ENCODE peak calls at places on chromosomes 2 and 18, in five cellular contexts. One of them, this sample, is unnamed.

GRCh38 chr18:9106800-9107574 is 4.5 kb downstream of the NDUFV2 start:
- DNase-seq in COR-L47: no peak
- DNase-seq in tibial artery: no peak
- DNase-seq in stimulated activated CD4-positive, alpha-beta T cell treated with anti-CD3 and anti-CD28 coated beads, Interleukin-4, amount 100 ng/mL, for 48 hours: no peak
- DNase-seq in activated CD4-positive, alpha-beta T cell treated with anti-CD3 and anti-CD28 coated beads, Interleukin-2, amount 50 U/mL, for 48 hours: no peak
- DNase-seq in this sample: no peak

GRCh38 chr18:27604583-27604982 is 419.5 kb upstream of the CHST9 start:
- DNase-seq in COR-L47: no peak
- DNase-seq in tibial artery: no peak
- DNase-seq in stimulated activated CD4-positive, alpha-beta T cell treated with anti-CD3 and anti-CD28 coated beads, Interleukin-4, amount 100 ng/mL, for 48 hours: no peak
- DNase-seq in activated CD4-positive, alpha-beta T cell treated with anti-CD3 and anti-CD28 coated beads, Interleukin-2, amount 50 U/mL, for 48 hours: no peak
- DNase-seq in this sample: no peak

GRCh38 chr2:182666674-182667320 is 49.3 kb upstream of the DNAJC10 start:
- DNase-seq in COR-L47: no peak
- DNase-seq in tibial artery: no peak
- DNase-seq in stimulated activated CD4-positive, alpha-beta T cell treated with anti-CD3 and anti-CD28 coated beads, Interleukin-4, amount 100 ng/mL, for 48 hours: no peak
- DNase-seq in activated CD4-positive, alpha-beta T cell treated with anti-CD3 and anti-CD28 coated beads, Interleukin-2, amount 50 U/mL, for 48 hours: no peak
- DNase-seq in this sample: peak; percentile 10

GRCh38 chr2:65465124-65465523 is 32.7 kb upstream of the SPRED2 start:
- DNase-seq in COR-L47: no peak
- DNase-seq in tibial artery: no peak
- DNase-seq in stimulated activated CD4-positive, alpha-beta T cell treated with anti-CD3 and anti-CD28 coated beads, Interleukin-4, amount 100 ng/mL, for 48 hours: no peak
- DNase-seq in activated CD4-positive, alpha-beta T cell treated with anti-CD3 and anti-CD28 coated beads, Interleukin-2, amount 50 U/mL, for 48 hours: no peak
- DNase-seq in this sample: no peak

GRCh38 chr2:172102159-172102857 is 392 bp downstream of the DLX2 start:
- DNase-seq in COR-L47: no peak
- DNase-seq in tibial artery: no peak
- DNase-seq in stimulated activated CD4-positive, alpha-beta T cell treated with anti-CD3 and anti-CD28 coated beads, Interleukin-4, amount 100 ng/mL, for 48 hours: no peak
- DNase-seq in activated CD4-positive, alpha-beta T cell treated with anti-CD3 and anti-CD28 coated beads, Interleukin-2, amount 50 U/mL, for 48 hours: no peak
- DNase-seq in this sample: no peak

GRCh38 chr2:62996534-62997186 is 54.0 kb upstream of the OTX1 start:
- DNase-seq in COR-L47: no peak
- DNase-seq in tibial artery: no peak
- DNase-seq in stimulated activated CD4-positive, alpha-beta T cell treated with anti-CD3 and anti-CD28 coated beads, Interleukin-4, amount 100 ng/mL, for 48 hours: no peak
- DNase-seq in activated CD4-positive, alpha-beta T cell treated with anti-CD3 and anti-CD28 coated beads, Interleukin-2, amount 50 U/mL, for 48 hours: no peak
- DNase-seq in this sample: no peak

GRCh38 chr18:51135795-51136194 is 61.7 kb downstream of the MEX3C start:
- DNase-seq in COR-L47: peak; percentile 15
- DNase-seq in tibial artery: no peak
- DNase-seq in stimulated activated CD4-positive, alpha-beta T cell treated with anti-CD3 and anti-CD28 coated beads, Interleukin-4, amount 100 ng/mL, for 48 hours: no peak
- DNase-seq in activated CD4-positive, alpha-beta T cell treated with anti-CD3 and anti-CD28 coated beads, Interleukin-2, amount 50 U/mL, for 48 hours: no peak
- DNase-seq in this sample: no peak

GRCh38 chr2:45176399-45176798 is 167.1 kb upstream of the SIX2 start:
- DNase-seq in COR-L47: no peak
- DNase-seq in tibial artery: no peak
- DNase-seq in stimulated activated CD4-positive, alpha-beta T cell treated with anti-CD3 and anti-CD28 coated beads, Interleukin-4, amount 100 ng/mL, for 48 hours: no peak
- DNase-seq in activated CD4-positive, alpha-beta T cell treated with anti-CD3 and anti-CD28 coated beads, Interleukin-2, amount 50 U/mL, for 48 hours: no peak
- DNase-seq in this sample: no peak

GRCh38 chr2:20381457-20381856 is 30.8 kb upstream of the PUM2 start:
- DNase-seq in COR-L47: peak; percentile 95
- DNase-seq in tibial artery: no peak
- DNase-seq in stimulated activated CD4-positive, alpha-beta T cell treated with anti-CD3 and anti-CD28 coated beads, Interleukin-4, amount 100 ng/mL, for 48 hours: no peak
- DNase-seq in activated CD4-positive, alpha-beta T cell treated with anti-CD3 and anti-CD28 coated beads, Interleukin-2, amount 50 U/mL, for 48 hours: no peak
- DNase-seq in this sample: no peak

GRCh38 chr18:13629841-13630747 is 96.3 kb downstream of the FAM210A start:
- DNase-seq in COR-L47: peak; percentile 71
- DNase-seq in tibial artery: peak; percentile 53
- DNase-seq in stimulated activated CD4-positive, alpha-beta T cell treated with anti-CD3 and anti-CD28 coated beads, Interleukin-4, amount 100 ng/mL, for 48 hours: peak; percentile 39
- DNase-seq in activated CD4-positive, alpha-beta T cell treated with anti-CD3 and anti-CD28 coated beads, Interleukin-2, amount 50 U/mL, for 48 hours: peak; percentile 46
- DNase-seq in this sample: no peak

GRCh38 chr2:170554278-170554955 is 160.7 kb upstream of the SP5 start:
- DNase-seq in COR-L47: no peak
- DNase-seq in tibial artery: peak; percentile 79
- DNase-seq in stimulated activated CD4-positive, alpha-beta T cell treated with anti-CD3 and anti-CD28 coated beads, Interleukin-4, amount 100 ng/mL, for 48 hours: no peak
- DNase-seq in activated CD4-positive, alpha-beta T cell treated with anti-CD3 and anti-CD28 coated beads, Interleukin-2, amount 50 U/mL, for 48 hours: no peak
- DNase-seq in this sample: no peak

GRCh38 chr18:10860382-10860781 is 289.0 kb downstream of the PIEZO2 start:
- DNase-seq in COR-L47: no peak
- DNase-seq in tibial artery: no peak
- DNase-seq in stimulated activated CD4-positive, alpha-beta T cell treated with anti-CD3 and anti-CD28 coated beads, Interleukin-4, amount 100 ng/mL, for 48 hours: no peak
- DNase-seq in activated CD4-positive, alpha-beta T cell treated with anti-CD3 and anti-CD28 coated beads, Interleukin-2, amount 50 U/mL, for 48 hours: no peak
- DNase-seq in this sample: no peak

GRCh38 chr2:148979919-148980277 is 58.6 kb upstream of the LYPD6B start:
- DNase-seq in COR-L47: no peak
- DNase-seq in tibial artery: no peak
- DNase-seq in stimulated activated CD4-positive, alpha-beta T cell treated with anti-CD3 and anti-CD28 coated beads, Interleukin-4, amount 100 ng/mL, for 48 hours: no peak
- DNase-seq in activated CD4-positive, alpha-beta T cell treated with anti-CD3 and anti-CD28 coated beads, Interleukin-2, amount 50 U/mL, for 48 hours: no peak
- DNase-seq in this sample: no peak